ENCODE peak calls at places on chromosomes 13 and 19, in six cellular contexts. Q is tibial artery, G is endothelial cell, E is SJCRH30, K is GM10248, O is neural crest cell. F is an unnamed sample.

GRCh38 chr13:112901951-112902651 is 66.9 kb upstream of the MCF2L start:
- DNase-seq in Q (no peak), G (no peak), E (no peak), K (no peak), O (no peak), F (no peak)

GRCh38 chr19:49155005-49155826 is at the start of gene HRC:
- DNase-seq in Q (no peak), G (no peak), E (peak), K (no peak), O (no peak), F (no peak)

GRCh38 chr19:29381353-29382203 is 144.2 kb upstream of the VSTM2B start:
- DNase-seq in Q (peak), G (no peak), E (no peak), K (no peak), O (no peak), F (no peak)

GRCh38 chr19:28468701-28469459 is 744.1 kb downstream of the UQCRFS1 start:
- DNase-seq in Q (no peak), G (no peak), E (no peak), K (no peak), O (no peak), F (no peak)

GRCh38 chr13:110233181-110233641 is 73.7 kb downstream of the COL4A1 start:
- DNase-seq in Q (peak), G (no peak), E (no peak), K (no peak), O (no peak), F (no peak)

GRCh38 chr13:105428816-105429215 is 1106.6 kb downstream of the EFNB2 start:
- DNase-seq in Q (no peak), G (no peak), E (no peak), K (no peak), O (no peak), F (no peak)

GRCh38 chr13:27001705-27002104 is 169.9 kb downstream of the USP12 start:
- DNase-seq in Q (no peak), G (no peak), E (no peak), K (no peak), O (no peak), F (no peak)

GRCh38 chr19:49403404-49404187 is 15.5 kb downstream of the KASH5 start:
- DNase-seq in Q (no peak), G (no peak), E (peak), K (no peak), O (no peak), F (no peak)

GRCh38 chr13:89514534-89515312 is 1832.8 kb upstream of the MIR17HG start:
- DNase-seq in Q (no peak), G (no peak), E (peak), K (no peak), O (no peak), F (no peak)

GRCh38 chr13:99976502-99977115 is 5.0 kb upstream of the ZIC2 start:
- DNase-seq in Q (no peak), G (no peak), E (no peak), K (no peak), O (no peak), F (no peak)